ENCODE peak calls at places on chromosomes 5 and 9, in four cellular contexts. L, A, U and T are unnamed samples.

GRCh38 chr5:150506571-150507282 is 1.2 kb upstream of the NDST1 start:
- DNase-seq in L (no peak), A (no peak), U (no peak), T (no peak)

GRCh38 chr5:88675159-88675757 is 207.7 kb downstream of the MEF2C start:
- DNase-seq in L (no peak), A (no peak), U (no peak), T (no peak)

GRCh38 chr9:113654605-113655193 is 191.2 kb downstream of the RGS3 start:
- DNase-seq in L (peak), A (no peak), U (no peak), T (no peak)

GRCh38 chr9:38042626-38043359 is 26.2 kb downstream of the SHB start:
- DNase-seq in L (no peak), A (no peak), U (no peak), T (no peak)

GRCh38 chr5:106415541-106415940 is 1255.2 kb downstream of the EFNA5 start:
- DNase-seq in L (no peak), A (no peak), U (no peak), T (no peak)

GRCh38 chr5:16869821-16870796 is 66.0 kb downstream of the MYO10 start:
- DNase-seq in L (no peak), A (no peak), U (no peak), T (no peak)

GRCh38 chr5:172223901-172224873 is 30.2 kb downstream of the EFCAB9 start:
- DNase-seq in L (no peak), A (no peak), U (peak), T (no peak)

GRCh38 chr5:66242050-66242449 is 98.0 kb downstream of the SREK1 start:
- DNase-seq in L (no peak), A (no peak), U (no peak), T (no peak)

GRCh38 chr5:6660704-6661103 is 27.5 kb downstream of the SRD5A1 start:
- DNase-seq in L (no peak), A (no peak), U (no peak), T (no peak)

GRCh38 chr9:1235650-1236401 is 185.7 kb downstream of the DMRT2 start:
- DNase-seq in L (no peak), A (no peak), U (no peak), T (no peak)

GRCh38 chr5:151825445-151825844 is 53.7 kb downstream of the G3BP1 start:
- DNase-seq in L (peak), A (peak), U (no peak), T (no peak)

GRCh38 chr5:141846031-141846430 is 32.2 kb downstream of the PCDH1 start:
- DNase-seq in L (peak), A (peak), U (no peak), T (no peak)

GRCh38 chr5:150323092-150323491 is 20.4 kb upstream of the ARSI start:
- DNase-seq in L (no peak), A (no peak), U (no peak), T (no peak)

GRCh38 chr5:172869734-172870133 is 35.7 kb downstream of the ERGIC1 start:
- DNase-seq in L (no peak), A (no peak), U (no peak), T (no peak)

GRCh38 chr9:15329539-15330109 is 22.6 kb upstream of the TTC39B start:
- DNase-seq in L (no peak), A (no peak), U (no peak), T (no peak)

GRCh38 chr5:9559965-9560364 is 14.1 kb upstream of the SEMA5A start:
- DNase-seq in L (no peak), A (no peak), U (no peak), T (no peak)

GRCh38 chr5:178644826-178645545 is 18.1 kb upstream of the CLK4 start:
- DNase-seq in L (no peak), A (no peak), U (no peak), T (no peak)

GRCh38 chr5:57494104-57495098 is 11.8 kb upstream of the ACTBL2 start:
- DNase-seq in L (no peak), A (peak), U (no peak), T (no peak)